ENCODE peak calls at places on chromosomes 4 and X, in four cellular contexts. B, Q, T and A are unnamed samples.

GRCh38 chrX:125757794-125758564 is 408.1 kb downstream of the DCAF12L2 start:
- DNase-seq in B (no peak), Q (no peak), T (no peak), A (no peak)

GRCh38 chrX:100591256-100592051 is 6.7 kb downstream of the TNMD start:
- DNase-seq in B (no peak), Q (no peak), T (no peak), A (no peak)

GRCh38 chr4:88964450-88964849 is 92.5 kb downstream of the FAM13A start:
- DNase-seq in B (no peak), Q (no peak), T (no peak), A (no peak)

GRCh38 chr4:48360285-48360965 is 19.1 kb downstream of the SLAIN2 start:
- DNase-seq in B (no peak), Q (no peak), T (no peak), A (no peak)

GRCh38 chrX:136542281-136542680 is 10.3 kb downstream of the VGLL1 start:
- DNase-seq in B (no peak), Q (no peak), T (no peak), A (no peak)

GRCh38 chr4:3311489-3312171 is 18.8 kb downstream of the RGS12 start:
- DNase-seq in B (no peak), Q (no peak), T (no peak), A (no peak)

GRCh38 chr4:48756689-48757220 is 23.3 kb downstream of the FRYL start:
- DNase-seq in B (no peak), Q (no peak), T (no peak), A (no peak)

GRCh38 chrX:54808109-54808604 is 612 bp downstream of the MAGED2 start:
- DNase-seq in B (peak), Q (no peak), T (peak), A (no peak)

GRCh38 chr4:36303430-36304137 is 22.2 kb downstream of the DTHD1 start:
- DNase-seq in B (no peak), Q (no peak), T (no peak), A (no peak)

GRCh38 chr4:156771171-156771837 is 200.3 kb downstream of the PDGFC start:
- DNase-seq in B (no peak), Q (no peak), T (peak), A (no peak)

GRCh38 chr4:20253799-20254409 is 2.2 kb downstream of the SLIT2 start:
- DNase-seq in B (no peak), Q (no peak), T (peak), A (no peak)

GRCh38 chr4:108181704-108182103 is 13.0 kb upstream of the LEF1 start:
- DNase-seq in B (no peak), Q (no peak), T (no peak), A (no peak)

GRCh38 chr4:5366421-5366820 is 315.1 kb downstream of the STK32B start:
- DNase-seq in B (no peak), Q (no peak), T (no peak), A (no peak)

GRCh38 chr4:7419961-7420660 is 14.6 kb downstream of the PSAPL1 start:
- DNase-seq in B (no peak), Q (no peak), T (no peak), A (no peak)

GRCh38 chr4:12729384-12729783 is 754.8 kb downstream of the RAB28 start:
- DNase-seq in B (no peak), Q (no peak), T (no peak), A (no peak)

GRCh38 chr4:120544838-120545237 is 377.7 kb downstream of the PRDM5 start:
- DNase-seq in B (no peak), Q (no peak), T (no peak), A (no peak)

GRCh38 chrX:136783159-136783558 is 2.4 kb upstream of the ARHGEF6 start:
- DNase-seq in B (no peak), Q (no peak), T (no peak), A (no peak)

GRCh38 chr4:174120446-174121142 is 162.9 kb downstream of the FBXO8 start:
- DNase-seq in B (peak), Q (no peak), T (peak), A (no peak)

DNA sequence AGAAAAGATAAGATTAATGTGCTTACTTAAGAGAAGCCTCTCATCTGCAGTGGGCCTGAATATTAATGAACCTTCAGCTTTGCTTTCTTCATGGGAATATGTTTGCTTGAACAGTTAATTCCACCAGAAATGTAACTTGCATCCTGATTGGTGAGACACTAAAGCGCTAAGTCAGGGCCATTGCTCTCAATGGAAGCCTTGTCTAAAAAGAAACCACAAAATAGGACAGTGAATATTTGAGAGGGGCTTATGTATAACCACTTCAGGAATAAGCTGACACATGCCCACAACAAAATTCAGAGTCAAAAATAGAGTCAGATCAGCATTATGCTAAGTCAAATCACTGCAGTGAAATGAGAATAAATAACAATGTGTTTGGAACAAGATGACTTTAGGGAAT is 1125.8 kb downstream of the STIM2 start:
- DNase-seq in B (no peak), Q (no peak), T (no peak), A (no peak)
- TF ChIP-seq CTCF in B (no peak), Q (no peak), T (no peak), A (no peak)

DNA sequence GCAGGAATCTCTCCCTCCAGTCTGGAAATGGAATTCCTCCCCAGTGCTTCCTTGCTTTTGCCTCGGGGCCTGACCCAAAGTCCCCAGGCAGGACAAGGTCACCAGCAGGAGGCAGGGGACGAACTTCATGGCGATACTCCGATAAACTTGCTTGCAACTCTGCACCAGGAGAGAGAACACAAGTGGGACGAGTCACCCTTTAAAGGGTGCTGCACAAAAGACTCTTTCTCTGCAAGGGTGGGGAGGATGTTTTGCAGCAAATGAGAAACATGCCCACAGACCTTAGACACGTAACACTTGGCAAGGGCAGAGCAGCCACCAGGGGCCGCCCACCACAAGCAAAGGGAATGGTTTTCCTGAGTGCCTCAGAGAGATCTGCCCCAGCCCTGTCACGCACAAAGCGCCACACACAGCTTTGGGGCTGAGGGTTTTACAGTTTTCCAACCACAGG is at the start of gene FGFBP2:
- DNase-seq in B (no peak), Q (no peak), T (peak), A (no peak)
- TF ChIP-seq CTCF in B (peak), Q (no peak), T (no peak), A (no peak)

DNA sequence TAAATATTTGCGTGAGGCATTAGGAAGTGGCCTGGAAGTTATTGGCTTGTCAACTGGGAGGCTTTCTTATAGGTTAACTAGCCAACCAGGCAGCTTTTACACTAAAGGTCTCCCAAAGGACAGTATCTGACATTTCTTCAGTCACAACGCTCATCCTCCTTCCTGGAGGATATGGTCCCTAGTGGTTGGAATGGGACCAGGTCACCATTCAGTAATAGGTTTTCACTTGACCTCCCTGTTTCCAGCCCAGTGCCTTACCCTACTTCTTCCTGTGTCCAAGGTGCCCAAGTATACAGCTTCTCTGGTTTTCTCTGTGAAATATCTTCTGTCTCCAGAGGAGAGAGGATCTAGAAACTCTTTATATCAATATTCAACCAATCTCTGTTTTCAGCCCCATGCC is 38.5 kb downstream of the RPS6KA3 start:
- DNase-seq in B (no peak), Q (no peak), T (no peak), A (no peak)
- TF ChIP-seq CTCF in B (no peak), Q (no peak), T (no peak), A (no peak)

DNA sequence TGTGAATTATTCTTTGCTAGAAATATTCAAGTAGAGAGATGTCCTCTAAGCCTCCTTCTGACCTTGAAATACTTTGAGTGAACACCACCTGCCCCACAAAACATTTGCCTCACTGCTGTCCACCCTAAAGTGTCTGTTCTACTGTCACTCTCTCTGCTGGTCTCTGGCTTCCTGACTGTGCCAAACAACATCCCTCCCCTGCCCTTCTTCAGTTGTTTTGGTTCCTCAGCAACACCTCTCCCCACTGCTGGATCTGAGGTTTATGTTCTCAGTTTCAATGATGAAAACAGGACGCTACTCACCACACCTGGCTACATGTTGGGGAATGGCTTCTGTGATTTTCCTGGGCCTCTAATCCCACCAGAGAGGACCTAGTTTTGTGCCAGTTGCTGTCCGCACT is 456.9 kb downstream of the BCOR start:
- DNase-seq in B (no peak), Q (no peak), T (no peak), A (no peak)
- TF ChIP-seq CTCF in B (no peak), Q (no peak), T (no peak), A (no peak)